ENCODE peak calls at places on chromosomes 13 and 19, in four cellular contexts. J is left ventricle myocardium inferior, G is AG09309, U is lower lobe of right lung. V is an unnamed sample.

GRCh38 chr13:40114305-40114896 is 458.9 kb downstream of the COG6 start:
- DNase-seq in J (no peak), G (no peak), U (no peak), V (no peak)

GRCh38 chr19:55041627-55042343 is 3.7 kb upstream of the GP6 start:
- DNase-seq in J (no peak), G (no peak), U (no peak), V (no peak)

GRCh38 chr13:102291587-102292218 is 110.1 kb downstream of the FGF14 start:
- DNase-seq in J (no peak), G (no peak), U (no peak), V (no peak)

GRCh38 chr19:48991823-48992570 is 1.1 kb downstream of the GYS1 start:
- DNase-seq in J (peak), G (peak), U (peak), V (no peak)

GRCh38 chr19:41302624-41303351 is 7.2 kb upstream of the CCDC97 start:
- DNase-seq in J (no peak), G (no peak), U (no peak), V (no peak)

GRCh38 chr19:53549354-53549753 is 11.4 kb downstream of the ZNF331 start:
- DNase-seq in J (no peak), G (peak), U (no peak), V (no peak)

GRCh38 chr19:16702123-16702522 is 17.5 kb upstream of the NWD1 start:
- DNase-seq in J (peak), G (peak), U (no peak), V (peak)

GRCh38 chr13:32752997-32753606 is 166.8 kb downstream of the PDS5B start:
- DNase-seq in J (no peak), G (no peak), U (no peak), V (no peak)

GRCh38 chr19:29248332-29248844 is 35.4 kb upstream of the UQCRFS1 start:
- DNase-seq in J (no peak), G (no peak), U (no peak), V (no peak)

GRCh38 chr13:110256126-110256905 is 50.6 kb downstream of the COL4A1 start:
- DNase-seq in J (no peak), G (no peak), U (no peak), V (no peak)

GRCh38 chr19:43619262-43620060 is at the start of gene ZNF428:
- DNase-seq in J (peak), G (peak), U (peak), V (peak)
- TF ChIP-seq CTCF in J (no peak), G (no peak), U (no peak), V (no peak)

GRCh38 chr19:47305309-47305751 is 4.3 kb upstream of the C5AR1 start:
- DNase-seq in J (peak), G (peak), U (peak), V (peak)
- H3K4me3 ChIP-seq in J (no peak), G (no peak), U (no peak), V (peak)

GRCh38 chr19:14767466-14767971 is 10.8 kb downstream of the ADGRE2 start:
- DNase-seq in J (no peak), G (no peak), U (peak), V (no peak)

GRCh38 chr19:14769201-14769600 is 9.2 kb downstream of the ADGRE2 start:
- DNase-seq in J (no peak), G (no peak), U (no peak), V (no peak)

GRCh38 chr19:14770944-14771839 is 7.2 kb downstream of the ADGRE2 start:
- DNase-seq in J (no peak), G (no peak), U (peak), V (no peak)

GRCh38 chr19:14770136-14770535 is 8.2 kb downstream of the ADGRE2 start:
- DNase-seq in J (no peak), G (no peak), U (no peak), V (no peak)

GRCh38 chr19:14768001-14768400 is 10.4 kb downstream of the ADGRE2 start:
- DNase-seq in J (no peak), G (no peak), U (peak), V (no peak)
- TF ChIP-seq CTCF in J (no peak), G (no peak), U (no peak), V (no peak)

GRCh38 chr19:47483200-47483599 is 819 bp downstream of the KPTN start:
- DNase-seq in J (no peak), G (no peak), U (no peak), V (no peak)

GRCh38 chr19:47486900-47487299 is 2.9 kb upstream of the KPTN start:
- DNase-seq in J (no peak), G (no peak), U (no peak), V (no peak)

GRCh38 chr19:47483800-47484690 is at the start of gene KPTN:
- DNase-seq in J (peak), G (peak), U (peak), V (peak)

GRCh38 chr19:47487551-47488515 is 3.8 kb upstream of the KPTN start:
- DNase-seq in J (no peak), G (no peak), U (peak), V (no peak)

GRCh38 chr19:47485210-47485609 is 1.2 kb upstream of the KPTN start:
- DNase-seq in J (no peak), G (no peak), U (no peak), V (no peak)
- H3K4me3 ChIP-seq in J (no peak), G (no peak), U (peak), V (peak)

GRCh38 chr19:6267552-6268381 is 12.0 kb downstream of the MLLT1 start:
- DNase-seq in J (no peak), G (no peak), U (no peak), V (no peak)
- TF ChIP-seq CTCF in J (no peak), G (no peak), U (no peak), V (no peak)

DNA sequence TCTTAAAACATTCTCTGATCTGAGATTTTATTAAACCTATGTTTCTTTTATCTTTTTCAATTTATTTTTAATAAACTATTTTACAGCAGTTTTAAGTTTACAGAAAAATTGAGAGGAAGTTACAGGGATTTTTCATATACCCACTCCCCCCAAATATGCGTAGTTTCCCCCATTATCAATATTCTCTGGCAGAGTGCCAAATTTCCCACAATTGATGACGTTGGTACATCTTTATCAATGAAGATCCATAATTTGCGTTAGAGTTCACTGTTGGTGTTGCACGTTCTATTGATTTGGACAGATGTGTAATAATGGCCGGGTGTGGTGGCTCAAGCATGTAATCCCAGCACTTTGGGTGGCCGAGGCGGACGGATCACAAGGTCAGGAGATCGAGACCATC is 1063.0 kb upstream of the ATXN8OS start:
- DNase-seq in J (no peak), G (no peak), U (no peak), V (no peak)
- H3K4me3 ChIP-seq in J (no peak), G (no peak), U (no peak), V (no peak)

GRCh38 chr19:19115954-19116353 is 22.3 kb downstream of the TMEM161A start:
- DNase-seq in J (no peak), G (no peak), U (peak), V (no peak)
- TF ChIP-seq CTCF in J (peak), G (peak), U (peak), V (peak)

V was measured in HFF-Myc.